ENCODE peak calls at places on chromosomes 1 and 21, in six cellular contexts. C is PC-3, H is MM.1S, K is neuronal stem cell, S is K562, A is astrocyte. U is an unnamed sample.

GRCh38 chr1:201266774-201267173 is 16.5 kb upstream of the PKP1 start:
- DNase-seq in C (peak), H (no peak), K (no peak), S (no peak), A (peak), U (no peak)

GRCh38 chr21:14862794-14863720 is 201.7 kb downstream of the NRIP1 start:
- DNase-seq in C (peak), H (peak), K (no peak), S (peak), A (no peak), U (peak)

GRCh38 chr1:11568687-11569086 is 85.5 kb downstream of the FBXO2 start:
- DNase-seq in C (peak), H (peak), K (no peak), S (no peak), A (peak), U (no peak)

GRCh38 chr21:15809818-15810217 is 80.0 kb downstream of the USP25 start:
- DNase-seq in C (no peak), H (no peak), K (no peak), S (no peak), A (peak), U (no peak)

GRCh38 chr1:8571200-8571984 is 246.0 kb downstream of the RERE start:
- DNase-seq in C (peak), H (no peak), K (no peak), S (peak), A (peak), U (no peak)

GRCh38 chr1:43288058-43288784 is 2.8 kb upstream of the C1orf210 start:
- DNase-seq in C (no peak), H (no peak), K (no peak), S (no peak), A (no peak), U (no peak)

GRCh38 chr1:203650012-203650836 is 23.6 kb downstream of the ATP2B4 start:
- DNase-seq in C (peak), H (peak), K (no peak), S (peak), A (peak), U (peak)

GRCh38 chr1:162548170-162548569 is 13.4 kb upstream of the UAP1 start:
- DNase-seq in C (no peak), H (no peak), K (no peak), S (no peak), A (peak), U (no peak)

GRCh38 chr1:22788298-22788697 is 77.7 kb downstream of the EPHB2 start:
- DNase-seq in C (no peak), H (no peak), K (no peak), S (no peak), A (peak), U (no peak)

GRCh38 chr1:52825868-52826267 is 16.7 kb upstream of the ZYG11A start:
- DNase-seq in C (peak), H (peak), K (no peak), S (no peak), A (no peak), U (no peak)

GRCh38 chr21:16211339-16212303 is 481.8 kb downstream of the USP25 start:
- DNase-seq in C (no peak), H (no peak), K (no peak), S (no peak), A (peak), U (no peak)

GRCh38 chr1:192913683-192914082 is 104.8 kb downstream of the RGS2 start:
- DNase-seq in C (no peak), H (no peak), K (no peak), S (peak), A (no peak), U (no peak)

GRCh38 chr1:205676002-205676401 is 4.3 kb downstream of the SLC45A3 start:
- DNase-seq in C (no peak), H (no peak), K (no peak), S (no peak), A (no peak), U (no peak)

GRCh38 chr1:198175418-198176170 is 18.8 kb downstream of the NEK7 start:
- DNase-seq in C (peak), H (no peak), K (no peak), S (no peak), A (peak), U (no peak)

DNA sequence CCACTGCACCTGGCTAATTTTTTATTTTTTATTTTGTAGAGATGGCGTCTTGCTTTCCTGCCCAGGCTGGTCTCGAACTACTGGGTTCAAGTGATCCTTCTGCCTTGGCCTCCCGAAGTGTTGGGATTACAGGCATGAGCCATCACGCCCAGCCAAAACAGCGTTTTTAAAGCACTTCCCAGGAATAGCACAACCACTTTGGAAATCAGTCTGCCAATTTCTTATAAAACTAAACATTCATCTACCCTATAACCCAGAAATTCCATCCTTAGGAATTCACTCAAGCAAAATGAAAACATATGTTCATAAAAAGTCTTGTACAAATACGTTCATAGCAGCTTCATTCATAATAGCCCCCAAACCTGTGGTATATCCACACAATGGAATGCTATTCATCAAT is 36.2 kb downstream of the PHC2 start:
- DNase-seq in C (no peak), H (no peak), K (no peak), S (no peak), A (no peak), U (no peak)
- H2AFZ ChIP-seq in C (no peak), H (no peak), K (no peak), S (no peak), A (no peak), U (no peak)

GRCh38 chr1:150696995-150697927 is at the start of gene GOLPH3L:
- DNase-seq in C (peak), H (peak), K (peak), S (peak), A (peak), U (peak)

GRCh38 chr1:150696151-150696550 is 803 bp downstream of the GOLPH3L start:
- DNase-seq in C (peak), H (no peak), K (no peak), S (peak), A (no peak), U (no peak)

GRCh38 chr1:150695561-150695960 is 1.4 kb downstream of the GOLPH3L start:
- DNase-seq in C (peak), H (no peak), K (no peak), S (peak), A (no peak), U (no peak)

GRCh38 chr1:150692720-150693119 is 4.2 kb downstream of the GOLPH3L start:
- DNase-seq in C (peak), H (no peak), K (no peak), S (no peak), A (no peak), U (no peak)

GRCh38 chr1:150696590-150696989 is 364 bp downstream of the GOLPH3L start:
- DNase-seq in C (no peak), H (no peak), K (no peak), S (peak), A (no peak), U (no peak)
- H2AFZ ChIP-seq in C (peak), H (peak), K (peak), S (peak), A (peak), U (peak)

GRCh38 chr1:41240806-41241747 is 1.0 kb downstream of the SCMH1 start:
- DNase-seq in C (peak), H (peak), K (peak), S (peak), A (peak), U (peak)

GRCh38 chr1:41239988-41240610 is 2.0 kb downstream of the SCMH1 start:
- DNase-seq in C (peak), H (peak), K (no peak), S (peak), A (peak), U (no peak)

GRCh38 chr1:41242645-41243171 is 602 bp upstream of the SCMH1 start:
- DNase-seq in C (no peak), H (no peak), K (no peak), S (no peak), A (no peak), U (no peak)

GRCh38 chr1:41238311-41239094 is 3.6 kb downstream of the SCMH1 start:
- DNase-seq in C (peak), H (no peak), K (no peak), S (peak), A (peak), U (no peak)

GRCh38 chr1:41241748-41242644 is at the start of gene SCMH1:
- DNase-seq in C (peak), H (peak), K (peak), S (peak), A (peak), U (peak)
- H2AFZ ChIP-seq in C (peak), H (peak), K (peak), S (peak), A (peak), U (peak)

GRCh38 chr1:235865565-235866206 is 1.0 kb downstream of the LYST start:
- DNase-seq in C (no peak), H (no peak), K (no peak), S (no peak), A (no peak), U (no peak)
- H2AFZ ChIP-seq in C (peak), H (peak), K (peak), S (peak), A (peak), U (peak)

GRCh38 chr1:155325596-155325893 is 4.9 kb downstream of the RUSC1 start:
- DNase-seq in C (no peak), H (no peak), K (no peak), S (no peak), A (no peak), U (no peak)
- H2AFZ ChIP-seq in C (peak), H (no peak), K (no peak), S (no peak), A (no peak), U (no peak)

DNA sequence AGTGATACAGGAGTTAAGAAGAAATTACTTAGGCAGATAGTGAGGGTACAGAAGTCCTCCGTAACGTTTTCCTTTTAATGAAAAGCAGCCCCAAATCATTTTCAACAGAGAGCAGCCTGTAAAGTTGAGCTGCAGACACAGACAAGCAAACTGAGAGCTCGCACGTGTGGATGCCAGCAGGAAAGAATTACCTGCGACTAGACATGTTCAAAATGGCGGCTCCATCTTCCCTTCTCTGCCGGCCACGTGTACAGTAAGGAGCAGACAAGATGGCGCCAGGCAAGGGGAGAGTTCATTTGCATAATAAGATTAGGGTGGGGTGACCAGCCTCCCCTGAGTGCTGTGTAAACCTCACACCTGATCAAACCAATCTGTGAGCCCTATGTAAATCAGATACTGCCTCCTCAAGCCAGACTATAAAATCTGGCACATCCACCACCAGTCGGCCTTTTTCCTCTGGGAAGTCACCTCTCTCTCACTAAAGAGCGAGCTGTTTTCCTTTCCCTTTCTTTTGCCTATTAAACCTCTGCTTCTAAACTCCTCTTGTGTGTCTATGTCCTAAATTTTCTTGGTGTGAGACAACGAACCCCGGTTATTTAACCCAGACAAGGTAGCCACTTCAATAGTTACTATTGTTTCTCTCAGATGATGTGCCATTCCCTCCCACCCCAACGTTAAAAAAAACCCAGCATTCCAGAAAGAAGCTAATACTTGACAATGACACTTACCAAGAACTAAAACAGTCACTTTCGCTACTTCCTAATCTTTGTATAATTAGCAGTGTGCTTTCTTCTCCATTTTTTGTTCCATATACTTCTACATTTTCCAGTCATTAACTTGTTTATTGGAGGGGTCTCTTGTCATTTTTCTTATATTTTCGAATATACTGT is 27.4 kb downstream of the DUSP10 start:
- DNase-seq in C (no peak), H (no peak), K (no peak), S (peak), A (no peak), U (no peak)
- H2AFZ ChIP-seq in C (no peak), H (no peak), K (peak), S (peak), A (no peak), U (no peak)

GRCh38 chr1:185648858-185649589 is 85.2 kb upstream of the HMCN1 start:
- DNase-seq in C (no peak), H (no peak), K (no peak), S (no peak), A (no peak), U (no peak)

GRCh38 chr1:185645201-185645640 is 89.0 kb upstream of the HMCN1 start:
- DNase-seq in C (no peak), H (no peak), K (no peak), S (no peak), A (peak), U (no peak)

GRCh38 chr1:185646202-185646683 is 87.9 kb upstream of the HMCN1 start:
- DNase-seq in C (peak), H (no peak), K (peak), S (no peak), A (peak), U (no peak)

GRCh38 chr1:185644531-185644930 is 89.7 kb upstream of the HMCN1 start:
- DNase-seq in C (peak), H (no peak), K (no peak), S (no peak), A (no peak), U (no peak)

GRCh38 chr1:185645686-185646085 is 88.5 kb upstream of the HMCN1 start:
- DNase-seq in C (no peak), H (no peak), K (no peak), S (no peak), A (peak), U (no peak)
- H2AFZ ChIP-seq in C (no peak), H (no peak), K (peak), S (no peak), A (no peak), U (no peak)

DNA sequence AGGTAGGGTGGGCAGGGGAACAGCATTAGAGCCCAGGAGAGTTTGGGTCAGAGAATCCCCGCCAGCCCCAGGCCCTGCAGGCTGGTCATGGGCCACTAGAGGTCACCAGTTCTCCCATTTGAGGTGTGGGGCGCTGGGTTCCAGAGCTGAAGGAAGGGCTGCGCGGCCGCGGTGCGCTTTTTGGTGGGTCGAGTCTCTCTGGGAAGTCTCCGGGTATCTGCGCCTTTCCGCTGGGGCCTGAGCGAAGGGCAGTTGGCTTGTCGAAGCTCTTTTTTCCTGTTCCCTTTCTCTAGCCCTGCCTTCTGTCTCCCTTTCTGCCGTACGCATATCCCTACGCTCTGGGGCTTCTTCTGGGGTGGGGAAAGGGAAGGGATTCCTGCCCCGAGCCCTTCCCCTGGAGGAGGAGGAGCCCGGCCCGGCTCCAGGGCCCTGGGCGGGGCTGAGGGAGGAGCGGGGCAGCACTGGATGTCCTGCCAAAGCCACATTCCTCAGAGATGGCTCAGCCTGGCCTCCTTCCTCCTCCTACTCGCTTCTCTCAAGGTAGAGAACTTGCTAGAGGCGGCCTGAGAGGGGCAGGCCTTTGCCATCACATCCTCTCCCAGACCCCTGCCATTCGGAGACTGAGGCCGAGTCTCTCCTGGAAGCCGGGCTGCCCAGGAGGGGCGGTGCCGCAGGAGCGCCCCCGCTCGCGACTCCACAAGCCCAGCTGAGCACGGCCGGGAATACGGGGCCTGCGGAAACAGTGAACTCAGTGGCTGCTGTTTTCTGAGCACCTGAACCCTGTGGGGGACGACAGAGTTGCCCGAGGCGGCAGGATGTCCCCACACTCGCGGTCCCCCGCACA is 12.0 kb downstream of the ADAMTSL4 start:
- DNase-seq in C (peak), H (peak), K (peak), S (peak), A (peak), U (peak)
- H2AFZ ChIP-seq in C (peak), H (peak), K (peak), S (peak), A (peak), U (peak)

GRCh38 chr1:62224182-62224581 is 29.5 kb downstream of the L1TD1 start:
- DNase-seq in C (no peak), H (no peak), K (no peak), S (no peak), A (no peak), U (no peak)
- H2AFZ ChIP-seq in C (no peak), H (no peak), K (no peak), S (no peak), A (no peak), U (no peak)